ENCODE peak calls at places on chromosomes 12 and 14, in four cellular contexts. X is SK-N-SH, T is breast epithelium, M is MV-4-11. U is an unnamed sample.

GRCh38 chr12:11901687-11902524 is 168.8 kb upstream of the BCL2L14 start:
- DNase-seq in X (no peak), T (no peak), M (no peak), U (no peak)

GRCh38 chr14:24322672-24323071 is 11.4 kb downstream of the LTB4R start:
- DNase-seq in T (no peak), M (no peak), X (no peak), U (no peak)

GRCh38 chr12:16012086-16012485 is 101.0 kb downstream of the DERA start:
- DNase-seq in X (no peak), M (peak; percentile 78), T (no peak), U (peak; percentile 27)

GRCh38 chr12:132444957-132445883 is 44.7 kb upstream of the FBRSL1 start:
- DNase-seq in T (no peak), M (peak; percentile 85), X (no peak), U (peak; percentile 82)

GRCh38 chr12:62301080-62301798 is 41.0 kb downstream of the USP15 start:
- DNase-seq in T (no peak), M (peak; percentile 46), X (no peak), U (no peak)

GRCh38 chr12:11991604-11992003 is 79.1 kb upstream of the BCL2L14 start:
- DNase-seq in M (no peak), T (no peak), X (peak; percentile 67), U (no peak)

GRCh38 chr14:104875811-104876210 is 10.7 kb downstream of the CEP170B start:
- DNase-seq in M (no peak), X (no peak), T (no peak), U (no peak)

GRCh38 chr14:104282332-104283196 is 144.2 kb downstream of the KIF26A start:
- DNase-seq in X (no peak), T (peak; percentile 39), M (no peak), U (no peak)

GRCh38 chr14:29810657-29811056 is 117.0 kb downstream of the PRKD1 start:
- DNase-seq in T (no peak), M (no peak), X (no peak), U (no peak)

GRCh38 chr12:6701078-6701768 is 608 bp upstream of the PIANP start:
- DNase-seq in T (no peak), M (peak; percentile 9), X (no peak), U (no peak)

GRCh38 chr12:66241061-66242043 is 52.3 kb downstream of the IRAK3 start:
- DNase-seq in X (no peak), T (no peak), M (peak; percentile 97), U (peak; percentile 68)

GRCh38 chr12:26523708-26524150 is 309.3 kb downstream of the ITPR2 start:
- DNase-seq in M (peak; percentile 97), T (peak; percentile 84), X (peak; percentile 67), U (peak; percentile 44)

GRCh38 chr12:70646850-70647249 is 9.6 kb upstream of the PTPRB start:
- DNase-seq in X (no peak), M (no peak), T (no peak), U (no peak)

GRCh38 chr14:95668235-95668772 is 17.9 kb upstream of the TCL1B start:
- DNase-seq in M (no peak), T (no peak), X (no peak), U (no peak)

GRCh38 chr12:1830981-1831930 is 10.9 kb downstream of the LRTM2 start:
- DNase-seq in X (peak; percentile 38), M (no peak), T (peak; percentile 94), U (no peak)

GRCh38 chr12:19681007-19681406 is 241.7 kb downstream of the AEBP2 start:
- DNase-seq in M (no peak), X (no peak), T (no peak), U (peak; percentile 7)

GRCh38 chr12:120870415-120870814 is 33.7 kb downstream of the SPPL3 start:
- DNase-seq in M (no peak), X (no peak), T (no peak), U (no peak)

GRCh38 chr14:46215801-46216200 is 435.8 kb downstream of the RPL10L start:
- DNase-seq in M (no peak), T (no peak), X (no peak), U (no peak)

GRCh38 chr12:9646794-9647622 is 22.5 kb upstream of the CLEC2D start:
- DNase-seq in T (no peak), M (no peak), X (no peak), U (no peak)

GRCh38 chr14:99215277-99215676 is 56.7 kb downstream of the BCL11B start:
- DNase-seq in M (no peak), X (no peak), T (no peak), U (no peak)

GRCh38 chr14:69693145-69693544 is 73.8 kb upstream of the SRSF5 start:
- DNase-seq in X (no peak), M (peak; percentile 88), T (no peak), U (peak; percentile 68)

GRCh38 chr12:128190614-128191013 is 76.4 kb upstream of the TMEM132C start:
- DNase-seq in T (no peak), M (no peak), X (peak; percentile 69), U (no peak)

GRCh38 chr14:51481643-51482042 is 170.1 kb upstream of the FRMD6 start:
- DNase-seq in M (no peak), X (peak; percentile 52), T (no peak), U (no peak)

GRCh38 chr12:104480826-104481457 is 24.2 kb downstream of the CHST11 start:
- DNase-seq in T (no peak), M (peak; percentile 90), X (no peak), U (no peak)

GRCh38 chr12:22625671-22626251 is 790 bp downstream of the ETNK1 start:
- DNase-seq in X (peak; percentile 59), T (no peak), M (peak; percentile 10), U (peak; percentile 54)

GRCh38 chr14:99716850-99717681 is 33.0 kb downstream of the CYP46A1 start:
- DNase-seq in X (no peak), T (no peak), M (no peak), U (no peak)

GRCh38 chr14:58770501-58770982 is 132.8 kb downstream of the DACT1 start:
- DNase-seq in X (no peak), M (no peak), T (no peak), U (no peak)

GRCh38 chr12:90331262-90331661 is 622.6 kb upstream of the ATP2B1 start:
- DNase-seq in X (no peak), M (no peak), T (no peak), U (no peak)

U was measured in KBM-7.